ENCODE peak calls at places on chromosomes 1 and 21, in four cellular contexts. A is SK-MEL-5, S is A549, X is PC-3. U is an unnamed sample.

GRCh38 chr1:92315766-92316413 is 17.0 kb downstream of the RPAP2 start:
- DNase-seq in A (no peak), S (no peak), X (no peak), U (no peak)

GRCh38 chr1:66505671-66506392 is 28.1 kb upstream of the SGIP1 start:
- DNase-seq in A (peak; percentile 41), S (no peak), X (no peak), U (peak; percentile 43)

GRCh38 chr1:206716519-206717236 is 32.0 kb downstream of the MAPKAPK2 start:
- DNase-seq in A (no peak), S (no peak), X (peak; percentile 75), U (no peak)

GRCh38 chr1:20376880-20377494 is 86.3 kb downstream of the VWA5B1 start:
- DNase-seq in A (peak; percentile 51), S (peak; percentile 34), X (peak; percentile 62), U (peak; percentile 93)

GRCh38 chr1:220791959-220792358 is 5.2 kb downstream of the MTARC1 start:
- DNase-seq in A (no peak), S (no peak), X (no peak), U (no peak)

GRCh38 chr1:206010101-206010500 is 6.9 kb upstream of the RAB7B start:
- DNase-seq in A (no peak), S (no peak), X (no peak), U (no peak)

GRCh38 chr21:30714436-30714835 is 4.1 kb downstream of the KRTAP21-3 start:
- DNase-seq in A (no peak), S (no peak), X (peak; percentile 74), U (no peak)

GRCh38 chr1:182783068-182783467 is 6.5 kb upstream of the NPL start:
- DNase-seq in A (no peak), S (no peak), X (no peak), U (peak; percentile 72)

GRCh38 chr1:218207194-218207593 is 77.9 kb upstream of the RRP15 start:
- DNase-seq in A (no peak), S (no peak), X (no peak), U (no peak)

GRCh38 chr1:185453496-185454192 is 136.6 kb upstream of the IVNS1ABP start:
- DNase-seq in A (no peak), S (peak; percentile 89), X (peak; percentile 93), U (no peak)

GRCh38 chr1:23463286-23463685 is 20.7 kb downstream of the ASAP3 start:
- DNase-seq in A (no peak), S (no peak), X (no peak), U (no peak)

GRCh38 chr1:33298623-33299277 is 22.1 kb downstream of the A3GALT2 start:
- DNase-seq in A (peak; percentile 68), S (peak; percentile 60), X (peak; percentile 75), U (peak; percentile 93)

GRCh38 chr1:14897080-14897449 is 256.5 kb upstream of the TMEM51 start:
- DNase-seq in A (peak; percentile 33), S (peak; percentile 46), X (no peak), U (no peak)

GRCh38 chr1:6477039-6477820 is 11.3 kb upstream of the TNFRSF25 start:
- DNase-seq in A (no peak), S (no peak), X (no peak), U (no peak)

GRCh38 chr1:21299007-21299406 is 8.7 kb upstream of the ECE1 start:
- DNase-seq in A (no peak), S (no peak), X (no peak), U (no peak)

GRCh38 chr1:58769809-58770345 is 14.0 kb downstream of the JUN start:
- DNase-seq in A (no peak), S (no peak), X (no peak), U (no peak)

GRCh38 chr1:31487143-31487542 is 74.1 kb downstream of the SERINC2 start:
- DNase-seq in A (no peak), S (no peak), X (no peak), U (no peak)

GRCh38 chr1:81414417-81415087 is 386.2 kb upstream of the ADGRL2 start:
- DNase-seq in A (peak; percentile 61), S (peak; percentile 16), X (peak; percentile 44), U (peak; percentile 95)

GRCh38 chr21:37368536-37369279 is 2.1 kb downstream of the DYRK1A start:
- DNase-seq in A (peak; percentile 29), S (no peak), X (peak; percentile 68), U (peak; percentile 55)

GRCh38 chr1:204477036-204477740 is 17.4 kb downstream of the PIK3C2B start:
- DNase-seq in A (no peak), S (no peak), X (no peak), U (no peak)

GRCh38 chr1:232555581-232556189 is 74.2 kb downstream of the SIPA1L2 start:
- DNase-seq in A (no peak), S (no peak), X (no peak), U (no peak)

GRCh38 chr1:11650331-11650991 is 3.8 kb downstream of the FBXO2 start:
- DNase-seq in A (peak; percentile 74), S (peak; percentile 84), X (peak; percentile 75), U (peak; percentile 90)

GRCh38 chr1:29743931-29744330 is 507.6 kb downstream of the PTPRU start:
- DNase-seq in A (no peak), S (no peak), X (no peak), U (no peak)

GRCh38 chr1:170657275-170657853 is 6.6 kb upstream of the PRRX1 start:
- DNase-seq in A (no peak), S (no peak), X (peak; percentile 13), U (peak; percentile 62)

GRCh38 chr1:79117376-79117775 is 110.8 kb upstream of the ADGRL4 start:
- DNase-seq in A (no peak), S (no peak), X (no peak), U (no peak)

GRCh38 chr1:76501576-76502219 is 365.6 kb upstream of the ST6GALNAC5 start:
- DNase-seq in A (no peak), S (no peak), X (no peak), U (peak; percentile 58)

GRCh38 chr1:2376931-2377672 is 14.3 kb downstream of the MORN1 start:
- DNase-seq in A (no peak), S (no peak), X (no peak), U (no peak)

GRCh38 chr1:44154665-44155064 is 13.2 kb upstream of the KLF18 start:
- DNase-seq in A (no peak), S (peak; percentile 80), X (peak; percentile 87), U (no peak)

GRCh38 chr1:3463891-3464648 is 9.6 kb downstream of the ARHGEF16 start:
- DNase-seq in A (no peak), S (no peak), X (no peak), U (no peak)

GRCh38 chr1:36962991-36963390 is 71.3 kb downstream of the GRIK3 start:
- DNase-seq in A (no peak), S (no peak), X (no peak), U (no peak)